ENCODE peak calls at places on chromosome 7, in four cellular contexts. Y is T-helper 2 cell, C is HT1080, W is AG08395. S is an unnamed sample.

GRCh38 chr7:114921636-114922150 is at the start of gene MDFIC:
- DNase-seq in Y (peak; percentile 51), C (no peak), W (no peak), S (no peak)

GRCh38 chr7:140364819-140365218 is 33.5 kb downstream of the SLC37A3 start:
- DNase-seq in Y (no peak), C (no peak), W (no peak), S (no peak)

GRCh38 chr7:82234457-82235049 is 209.0 kb downstream of the CACNA2D1 start:
- DNase-seq in Y (no peak), C (peak; percentile 9), W (peak; percentile 10), S (no peak)

GRCh38 chr7:42053834-42054233 is 183.2 kb downstream of the GLI3 start:
- DNase-seq in Y (no peak), C (no peak), W (peak; percentile 28), S (no peak)

GRCh38 chr7:157871681-157872080 is 534.9 kb downstream of the DNAJB6 start:
- DNase-seq in Y (no peak), C (no peak), W (no peak), S (no peak)

GRCh38 chr7:116843373-116843772 is 19.0 kb upstream of the CAPZA2 start:
- DNase-seq in Y (no peak), C (no peak), W (no peak), S (no peak)

GRCh38 chr7:44733708-44734481 is 14.8 kb upstream of the ZMIZ2 start:
- DNase-seq in Y (no peak), C (peak; percentile 94), W (no peak), S (no peak)

GRCh38 chr7:87004956-87005355 is 54.5 kb downstream of the ELAPOR2 start:
- DNase-seq in Y (no peak), C (no peak), W (no peak), S (no peak)

GRCh38 chr7:20560325-20561180 is 54.9 kb upstream of the ABCB5 start:
- DNase-seq in Y (no peak), C (no peak), W (no peak), S (no peak)

GRCh38 chr7:150406565-150407421 is 27.7 kb downstream of the ZNF775 start:
- DNase-seq in Y (no peak), C (no peak), W (no peak), S (no peak)

GRCh38 chr7:29463504-29464158 is 100.0 kb upstream of the PRR15 start:
- DNase-seq in Y (no peak), C (no peak), W (no peak), S (no peak)

GRCh38 chr7:149714910-149715471 is 58.4 kb downstream of the ZNF467 start:
- DNase-seq in Y (peak; percentile 36), C (no peak), W (peak; percentile 18), S (no peak)

GRCh38 chr7:3712841-3713240 is 411.8 kb downstream of the SDK1 start:
- DNase-seq in Y (no peak), C (no peak), W (no peak), S (no peak)

GRCh38 chr7:133235212-133235883 is 17.5 kb upstream of the EXOC4 start:
- DNase-seq in Y (no peak), C (peak; percentile 69), W (no peak), S (no peak)

GRCh38 chr7:44060091-44060947 is 5.0 kb downstream of the PGAM2 start:
- DNase-seq in Y (no peak), C (no peak), W (no peak), S (no peak)

GRCh38 chr7:156559001-156559400 is 81.6 kb upstream of the RNF32 start:
- DNase-seq in Y (no peak), C (no peak), W (no peak), S (no peak)

GRCh38 chr7:118109607-118110006 is 74.4 kb upstream of the LSM8 start:
- DNase-seq in Y (no peak), C (peak; percentile 48), W (no peak), S (no peak)

GRCh38 chr7:100655908-100656674 is at the start of gene ACTL6B:
- DNase-seq in Y (peak; percentile 42), C (peak; percentile 31), W (peak; percentile 92), S (peak; percentile 76)

GRCh38 chr7:11252011-11252607 is 278.4 kb downstream of the PHF14 start:
- DNase-seq in Y (no peak), C (no peak), W (no peak), S (no peak)

GRCh38 chr7:140521426-140521825 is 42.1 kb upstream of the MKRN1 start:
- DNase-seq in Y (no peak), C (peak; percentile 43), W (no peak), S (no peak)

GRCh38 chr7:152103691-152104090 is 78.2 kb downstream of the GALNT11 start:
- DNase-seq in Y (no peak), C (no peak), W (no peak), S (no peak)

GRCh38 chr7:24366901-24367300 is 82.9 kb downstream of the NPY start:
- DNase-seq in Y (no peak), C (no peak), W (no peak), S (no peak)

GRCh38 chr7:24917510-24918239 is 62.3 kb downstream of the OSBPL3 start:
- DNase-seq in Y (no peak), C (no peak), W (peak; percentile 78), S (peak; percentile 47)

GRCh38 chr7:150374026-150374425 is 5.1 kb upstream of the ZNF775 start:
- DNase-seq in Y (no peak), C (no peak), W (no peak), S (no peak)

GRCh38 chr7:79909124-79909641 is 225.4 kb upstream of the GNAI1 start:
- DNase-seq in Y (no peak), C (no peak), W (no peak), S (no peak)

GRCh38 chr7:128904381-128905197 is 5.9 kb downstream of the KCP start:
- DNase-seq in Y (no peak), C (peak; percentile 51), W (peak; percentile 72), S (no peak)

GRCh38 chr7:70570029-70570428 is 561.9 kb upstream of the GALNT17 start:
- DNase-seq in Y (no peak), C (no peak), W (no peak), S (no peak)

GRCh38 chr7:139985811-139986210 is 76.9 kb downstream of the PARP12 start:
- DNase-seq in Y (no peak), C (no peak), W (no peak), S (no peak)

GRCh38 chr7:105656922-105657521 is 75.7 kb upstream of the EFCAB10 start:
- DNase-seq in Y (peak; percentile 57), C (no peak), W (peak; percentile 39), S (peak; percentile 73)

GRCh38 chr7:22420973-22421635 is 64.2 kb upstream of the RAPGEF5 start:
- DNase-seq in Y (no peak), C (no peak), W (no peak), S (no peak)

S was measured in stimulated activated effector memory CD8-positive, alpha-beta T cell treated with anti-CD3 and anti-CD28 coated beads, Interleukin-12 subunit alpha, Interleukin-12 subunit beta, amount 100 ng/mL, for 72 hours.